ENCODE peak calls at places on chromosomes 4 and X, in seven cellular contexts. V, I, J, D, L, E and Y are unnamed samples.

GRCh38 chr4:1318488-1319213 is 28.4 kb upstream of the UVSSA start:
- DNase-seq in V (no peak), I (no peak), J (no peak), D (peak), L (peak), E (no peak), Y (no peak)

GRCh38 chr4:185002784-185003183 is 15.5 kb upstream of the HELT start:
- DNase-seq in V (no peak), I (no peak), J (no peak), D (no peak), L (no peak), E (no peak), Y (no peak)

GRCh38 chrX:13717697-13718483 is 16.5 kb downstream of the TRAPPC2 start:
- DNase-seq in V (no peak), I (peak), J (peak), D (no peak), L (no peak), E (peak), Y (peak)

GRCh38 chrX:118423558-118423957 is 72.1 kb upstream of the DOCK11 start:
- DNase-seq in V (no peak), I (no peak), J (no peak), D (peak), L (no peak), E (no peak), Y (no peak)

GRCh38 chrX:120016068-120016441 is 61.4 kb downstream of the RHOXF2B start:
- DNase-seq in V (no peak), I (no peak), J (no peak), D (no peak), L (no peak), E (no peak), Y (no peak)

GRCh38 chr4:95637047-95637600 is 88.4 kb upstream of the UNC5C start:
- DNase-seq in V (no peak), I (peak), J (peak), D (no peak), L (no peak), E (peak), Y (peak)

GRCh38 chr4:7224878-7225533 is 32.7 kb downstream of the SORCS2 start:
- DNase-seq in V (no peak), I (no peak), J (no peak), D (no peak), L (no peak), E (no peak), Y (no peak)

GRCh38 chr4:74659576-74660411 is 134.5 kb downstream of the BTC start:
- DNase-seq in V (no peak), I (peak), J (peak), D (no peak), L (no peak), E (peak), Y (peak)

GRCh38 chr4:26161030-26161824 is 159.6 kb upstream of the RBPJ start:
- DNase-seq in V (no peak), I (no peak), J (peak), D (peak), L (no peak), E (no peak), Y (no peak)

DNA sequence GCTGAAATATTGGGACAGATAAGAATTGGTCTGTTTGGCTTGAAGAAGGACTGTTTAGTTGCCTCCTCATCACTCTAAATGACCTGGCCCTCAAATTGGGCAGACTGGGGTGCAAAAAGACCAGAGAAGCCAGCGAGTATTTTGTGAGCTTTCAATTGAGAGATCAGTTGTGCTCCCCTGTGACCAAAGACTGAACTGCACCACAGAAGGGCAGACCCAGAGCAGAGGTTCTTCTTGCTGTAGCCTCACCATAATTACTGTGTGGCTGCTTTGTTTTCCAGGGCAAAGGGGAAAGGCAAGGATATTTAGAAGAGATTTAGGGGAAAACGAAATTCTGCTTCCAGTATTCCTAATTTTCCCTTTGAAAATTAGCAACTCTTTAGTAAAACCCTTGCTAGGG is 104.0 kb upstream of the MBNL3 start:
- DNase-seq in V (no peak), I (peak), J (peak), D (peak), L (no peak), E (peak), Y (peak)
- TF ChIP-seq CTCF in V (no peak), I (peak), J (peak), D (no peak), L (no peak), E (peak), Y (peak)

DNA sequence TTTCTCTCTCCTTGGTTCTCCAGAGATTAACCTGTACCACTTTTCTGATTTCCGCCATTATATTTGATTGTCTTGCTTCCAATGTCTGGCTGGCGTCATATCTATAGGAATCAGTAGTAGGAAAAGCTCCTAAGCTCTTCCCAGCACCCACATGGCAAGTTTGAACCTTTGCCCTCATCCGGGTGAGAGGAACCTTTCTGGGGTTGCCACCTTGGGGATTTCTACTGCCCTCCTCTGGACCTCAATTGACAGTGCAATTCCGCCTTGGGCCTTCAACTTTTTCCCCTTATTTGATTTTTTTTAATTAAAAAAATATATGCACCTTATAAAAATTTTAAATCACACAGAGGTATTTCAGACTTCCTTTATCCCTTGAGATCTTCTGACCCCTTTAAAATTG is 2.0 kb upstream of the CXorf66 start:
- DNase-seq in V (no peak), I (peak), J (peak), D (no peak), L (no peak), E (peak), Y (peak)
- TF ChIP-seq CTCF in V (no peak), I (peak), J (peak), D (no peak), L (no peak), E (peak), Y (peak)

GRCh38 chrX:102658551-102658950 is 7.3 kb downstream of the GPRASP1 start:
- DNase-seq in V (no peak), I (peak), J (peak), D (no peak), L (no peak), E (peak), Y (peak)

GRCh38 chrX:102654696-102655095 is 3.4 kb downstream of the GPRASP1 start:
- DNase-seq in V (no peak), I (no peak), J (no peak), D (no peak), L (no peak), E (no peak), Y (no peak)

DNA sequence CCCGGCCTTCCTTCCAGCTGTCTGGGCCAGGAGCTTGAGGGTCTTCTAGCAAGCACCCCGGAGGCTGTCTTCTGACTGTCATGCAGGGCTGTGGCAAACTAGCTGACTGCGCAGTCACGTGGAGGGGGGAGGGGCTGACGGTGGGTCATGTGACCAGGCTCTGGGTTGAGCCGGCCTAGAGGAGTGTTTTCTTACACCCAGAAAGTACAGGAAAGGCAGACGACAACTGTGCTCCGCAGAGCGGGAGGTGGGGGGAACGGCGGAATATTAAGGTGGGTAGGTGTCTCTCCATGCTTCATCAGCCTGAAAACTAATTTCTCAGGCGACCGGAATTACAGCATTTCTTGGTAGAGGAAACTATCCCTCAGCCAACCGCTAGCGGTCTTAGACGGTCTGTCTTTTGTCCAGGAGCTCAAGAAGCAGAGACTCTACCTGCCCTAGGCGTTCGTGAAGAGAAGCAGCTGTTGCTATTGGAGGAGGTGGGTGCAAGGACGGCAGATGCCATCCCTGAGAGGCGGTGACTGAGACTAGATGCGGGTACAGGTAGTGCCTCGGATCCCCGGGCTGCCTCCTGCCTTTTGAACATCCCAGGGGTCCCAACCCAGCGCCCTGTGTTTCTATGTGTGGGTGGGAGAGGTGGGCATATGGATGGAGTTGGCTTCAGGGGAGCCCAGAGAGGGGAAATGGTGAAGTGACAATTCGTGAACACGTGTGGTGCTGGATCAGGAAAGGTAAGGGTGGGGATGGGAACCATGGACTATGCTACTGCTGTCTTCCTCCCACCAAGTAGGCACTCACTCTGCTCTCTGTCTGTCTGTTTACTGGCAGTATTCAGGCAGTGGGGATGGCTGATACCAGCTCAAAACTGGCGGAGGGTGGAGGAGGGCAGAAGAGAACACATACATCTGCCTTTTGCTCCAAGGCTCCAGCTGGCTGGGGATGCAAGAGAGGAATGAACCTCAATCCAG is 8.8 kb downstream of the GPRASP1 start:
- DNase-seq in V (peak), I (peak), J (peak), D (peak), L (peak), E (peak), Y (peak)
- TF ChIP-seq CTCF in V (no peak), I (no peak), J (peak), D (no peak), L (no peak), E (peak), Y (peak)

DNA sequence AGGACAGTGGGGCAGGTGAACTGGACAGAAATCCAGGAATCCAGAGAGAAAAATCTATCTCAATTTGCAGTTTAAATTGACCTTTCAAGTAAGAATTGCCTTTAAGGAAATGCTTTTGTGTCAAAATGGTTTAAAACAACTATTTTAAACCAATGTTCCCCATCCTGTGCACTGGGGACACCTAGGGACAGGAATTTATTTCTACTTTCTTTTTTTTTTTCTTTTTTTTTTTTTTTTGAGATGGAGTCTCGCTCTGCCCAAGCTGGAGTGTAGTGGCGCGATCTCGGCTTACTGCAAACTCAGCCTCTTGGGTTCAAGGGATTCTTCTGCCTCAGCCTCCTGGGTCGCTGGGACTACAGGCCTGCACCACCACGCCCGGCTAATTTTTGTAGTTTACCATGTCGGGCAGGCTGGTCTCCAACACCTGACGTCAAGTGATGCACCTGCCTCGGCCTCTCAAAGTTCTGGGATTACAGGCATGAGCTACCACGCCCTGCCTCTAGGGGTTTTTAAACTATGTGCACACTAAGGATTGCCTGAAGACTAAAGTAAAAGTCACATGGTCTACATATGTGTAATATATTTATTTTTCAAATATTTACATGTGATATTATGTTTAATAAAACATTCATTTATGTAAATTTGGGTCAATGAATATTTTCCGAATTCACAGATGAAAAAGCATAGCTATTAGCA is 1213.4 kb downstream of the STIM2 start:
- DNase-seq in V (no peak), I (no peak), J (no peak), D (no peak), L (no peak), E (no peak), Y (no peak)
- TF ChIP-seq CTCF in V (no peak), I (peak), J (peak), D (no peak), L (no peak), E (no peak), Y (peak)

GRCh38 chr4:100422911-100423310 is 94.9 kb downstream of the EMCN start:
- DNase-seq in V (no peak), I (no peak), J (no peak), D (no peak), L (no peak), E (peak), Y (no peak)

GRCh38 chr4:100417565-100417964 is 100.3 kb downstream of the EMCN start:
- DNase-seq in V (no peak), I (peak), J (peak), D (no peak), L (no peak), E (peak), Y (peak)

GRCh38 chr4:100420571-100420970 is 97.3 kb downstream of the EMCN start:
- DNase-seq in V (no peak), I (peak), J (no peak), D (no peak), L (no peak), E (no peak), Y (no peak)

GRCh38 chr4:100424376-100424775 is 93.4 kb downstream of the EMCN start:
- DNase-seq in V (no peak), I (no peak), J (no peak), D (no peak), L (no peak), E (no peak), Y (no peak)

DNA sequence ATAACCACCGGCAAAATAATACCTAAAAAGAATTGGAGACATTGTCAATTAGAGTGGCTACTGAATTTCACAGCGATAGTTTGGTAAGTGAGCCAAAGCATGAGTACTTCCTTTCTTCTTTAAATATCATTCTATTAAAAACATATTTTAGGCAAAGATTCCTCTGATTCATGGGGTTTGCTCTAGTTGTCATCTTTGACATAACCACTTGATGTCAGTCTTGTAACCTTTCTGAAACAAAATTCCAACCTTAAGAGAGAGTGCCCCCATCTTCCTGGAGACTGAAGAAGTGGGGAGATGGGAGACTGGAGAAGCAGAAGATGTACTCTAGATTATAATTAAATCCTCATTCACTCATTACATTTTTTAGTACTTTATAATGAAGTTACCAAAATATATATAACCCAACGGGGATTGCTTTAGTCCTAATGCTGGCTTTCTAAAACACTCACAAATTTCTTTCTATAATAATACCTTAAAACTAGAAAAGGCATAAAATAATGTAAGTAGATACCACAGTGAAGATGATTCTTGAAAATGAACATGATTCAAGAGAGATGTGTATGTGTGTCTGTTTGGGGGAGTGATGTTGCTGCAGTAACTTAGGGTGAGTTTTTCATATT is 96.4 kb downstream of the EMCN start:
- DNase-seq in V (no peak), I (peak), J (peak), D (no peak), L (no peak), E (peak), Y (peak)
- TF ChIP-seq CTCF in V (peak), I (peak), J (peak), D (peak), L (no peak), E (peak), Y (peak)

GRCh38 chrX:10370976-10371375 is 214.2 kb downstream of the CLCN4 start:
- DNase-seq in V (no peak), I (no peak), J (no peak), D (no peak), L (no peak), E (no peak), Y (no peak)
- TF ChIP-seq CTCF in V (no peak), I (no peak), J (no peak), D (no peak), L (no peak), E (no peak), Y (no peak)

DNA sequence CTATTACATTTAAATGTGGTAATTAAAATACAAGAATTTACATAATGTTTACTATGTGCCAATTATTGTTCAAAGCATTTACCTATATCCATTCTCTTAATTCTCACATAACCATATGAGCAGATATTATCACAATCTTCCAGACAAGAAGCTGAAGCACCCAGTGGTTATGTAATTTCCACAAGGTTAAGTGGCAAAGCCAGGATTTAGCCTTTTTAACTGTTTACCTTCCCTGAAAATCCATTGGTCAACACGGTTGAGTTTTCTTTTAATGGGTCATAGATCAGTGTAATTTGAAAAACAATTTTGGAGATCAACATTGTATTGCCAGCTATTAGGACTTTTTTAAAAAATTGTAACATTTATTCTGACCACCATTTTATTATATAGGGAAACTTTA is 11.4 kb downstream of the HSPA4L start:
- DNase-seq in V (no peak), I (no peak), J (no peak), D (no peak), L (no peak), E (no peak), Y (no peak)
- TF ChIP-seq CTCF in V (no peak), I (no peak), J (no peak), D (no peak), L (no peak), E (no peak), Y (no peak)

DNA sequence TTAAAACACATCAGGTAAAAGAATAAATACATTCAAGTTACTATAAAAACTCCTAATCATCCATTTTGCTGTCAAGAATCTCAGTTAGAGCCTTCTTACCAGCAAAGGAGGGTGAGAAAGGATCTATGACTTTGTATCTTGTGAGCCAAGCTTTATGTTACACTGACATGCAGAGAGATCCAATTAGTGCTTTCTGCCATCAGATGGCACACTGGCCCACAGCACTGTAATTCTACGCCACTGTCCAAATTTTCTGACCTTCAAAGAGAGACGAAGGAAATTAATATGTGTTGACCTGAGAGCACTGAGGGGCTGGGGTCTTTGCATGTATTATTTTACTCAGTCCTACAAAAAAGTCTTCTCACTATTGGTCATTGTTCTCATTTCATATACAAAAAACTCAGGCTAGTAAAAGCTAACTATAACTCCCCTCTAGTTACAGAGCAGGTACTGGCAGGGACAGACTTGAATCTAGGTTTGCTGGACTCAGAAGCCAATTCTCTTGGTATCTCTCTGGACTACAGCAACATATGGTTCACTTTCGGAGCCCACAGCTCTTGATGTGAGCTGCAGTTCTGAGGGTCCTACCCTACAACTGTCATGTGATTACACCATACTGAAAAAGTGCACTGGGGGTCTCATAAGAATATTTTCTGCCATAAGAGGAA is 157.6 kb downstream of the NR3C2 start:
- DNase-seq in V (no peak), I (no peak), J (peak), D (no peak), L (no peak), E (no peak), Y (no peak)
- TF ChIP-seq CTCF in V (peak), I (no peak), J (peak), D (no peak), L (no peak), E (no peak), Y (no peak)

GRCh38 chr4:86652332-86652932 is 58.3 kb downstream of the PTPN13 start:
- DNase-seq in V (no peak), I (no peak), J (no peak), D (no peak), L (no peak), E (no peak), Y (no peak)

GRCh38 chr4:86657910-86658309 is 63.8 kb downstream of the PTPN13 start:
- DNase-seq in V (no peak), I (no peak), J (no peak), D (no peak), L (no peak), E (no peak), Y (no peak)

GRCh38 chr4:86657382-86657781 is 63.3 kb downstream of the PTPN13 start:
- DNase-seq in V (no peak), I (no peak), J (no peak), D (no peak), L (no peak), E (no peak), Y (no peak)

DNA sequence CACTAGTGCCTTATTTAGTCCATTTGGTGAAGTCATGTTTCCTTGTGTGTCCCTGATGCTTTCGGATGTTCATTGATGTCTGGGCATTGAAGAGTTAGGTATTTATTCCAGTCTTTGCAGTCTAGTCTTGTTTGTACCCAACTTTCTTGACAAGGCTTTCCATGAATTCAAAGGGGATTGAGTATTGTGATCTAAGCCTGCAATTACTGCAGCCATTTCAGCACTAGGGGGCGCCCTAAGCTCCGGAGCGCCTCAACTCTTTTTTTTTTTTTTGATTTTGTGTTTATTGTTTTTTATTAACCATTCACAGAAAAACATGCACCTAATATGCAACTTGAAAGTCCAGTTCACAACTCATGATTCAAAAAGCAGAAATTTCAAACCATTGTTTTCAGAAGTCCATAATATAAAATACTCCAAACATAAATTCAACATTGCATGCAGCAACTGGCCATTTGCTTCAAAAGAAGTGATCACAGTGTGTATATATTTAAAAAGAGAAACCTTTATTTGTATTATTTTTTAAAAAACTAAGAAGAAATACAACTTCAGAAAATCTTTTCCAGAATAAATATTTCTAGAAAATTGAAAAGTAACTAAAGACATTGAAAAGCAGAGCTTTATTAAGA is 59.2 kb downstream of the PTPN13 start:
- DNase-seq in V (no peak), I (no peak), J (no peak), D (peak), L (no peak), E (no peak), Y (no peak)
- TF ChIP-seq CTCF in V (no peak), I (peak), J (peak), D (peak), L (no peak), E (peak), Y (peak)